ENCODE peak calls at places on chromosomes 11 and 22, in nine cellular contexts. D is activated naive CD8-positive, alpha-beta T cell treated with anti-CD3 and anti-CD28 coated beads, Interleukin-2, amount 10 ng/mL, durations not matched to agents 7 days and 5 days; I is activated CD4-positive, alpha-beta T cell treated with anti-CD3 and anti-CD28 coated beads, Interleukin-2, amount 10 ng/mL, durations not matched to agents 24 days and 14 days; M is keratinocyte; X is bronchial epithelial cell; L is HCT116; T is ureter; O is SK-MEL-5; G is HTR-8/SVneo. N is an unnamed sample.
A peak's percentile ranks its signal among the peaks of the same experiment; 100 is the strongest.

GRCh38 chr11:45304111-45304991 is 18.2 kb upstream of the SYT13 start:
- DNase-seq in D (no peak), I (no peak), M (no peak), X (no peak), L (no peak), T (no peak), O (no peak), G (no peak), N (no peak)

GRCh38 chr11:104926771-104927470 is 28.7 kb upstream of the CASP12 start:
- DNase-seq in D (no peak), I (no peak), M (no peak), X (no peak), L (no peak), T (no peak), O (no peak), G (no peak), N (no peak)

GRCh38 chr11:8086571-8086970 is 5.6 kb downstream of the TUB start:
- DNase-seq in D (no peak), I (no peak), M (no peak), X (no peak), L (no peak), T (no peak), O (no peak), G (no peak), N (no peak)

GRCh38 chr22:49196046-49196511 is 631.6 kb downstream of the BRD1 start:
- DNase-seq in D (no peak), I (no peak), M (no peak), X (no peak), L (no peak), T (no peak), O (no peak), G (no peak), N (no peak)

GRCh38 chr11:503179-503981 is 3.7 kb downstream of the RNH1 start:
- DNase-seq in D (no peak), I (no peak), M (no peak), X (no peak), L (no peak), T (no peak), O (no peak), G (no peak), N (no peak)

GRCh38 chr11:123174196-123175183 is 20.6 kb downstream of the CLMP start:
- DNase-seq in D (no peak), I (no peak), M (peak; percentile 77), X (peak; percentile 93), L (no peak), T (peak; percentile 66), O (no peak), G (peak; percentile 80), N (no peak)

GRCh38 chr11:91104237-91104636 is 881.4 kb upstream of the CHORDC1 start:
- DNase-seq in D (no peak), I (no peak), M (peak; percentile 19), X (peak; percentile 75), L (no peak), T (no peak), O (no peak), G (peak; percentile 56), N (no peak)

GRCh38 chr11:45181595-45182550 is 35.4 kb downstream of the PRDM11 start:
- DNase-seq in D (no peak), I (no peak), M (no peak), X (no peak), L (no peak), T (no peak), O (no peak), G (no peak), N (no peak)

GRCh38 chr11:73995247-73995646 is 12.6 kb upstream of the UCP2 start:
- DNase-seq in D (peak; percentile 1), I (peak; percentile 86), M (no peak), X (no peak), L (no peak), T (no peak), O (no peak), G (no peak), N (no peak)

GRCh38 chr11:63667993-63668392 is 3.2 kb downstream of the ATL3 start:
- DNase-seq in D (no peak), I (no peak), M (peak; percentile 75), X (peak; percentile 96), L (peak; percentile 68), T (no peak), O (no peak), G (peak; percentile 67), N (peak; percentile 75)

GRCh38 chr11:59883597-59883996 is 5.0 kb downstream of the OOSP3 start:
- DNase-seq in D (no peak), I (no peak), M (no peak), X (no peak), L (no peak), T (no peak), O (no peak), G (no peak), N (no peak)

GRCh38 chr11:4393209-4394196 is at the start of gene TRIM21:
- DNase-seq in D (peak; percentile 84), I (peak; percentile 98), M (peak; percentile 15), X (peak; percentile 84), L (peak; percentile 67), T (peak; percentile 90), O (peak; percentile 87), G (peak; percentile 79), N (peak; percentile 83)

GRCh38 chr11:126925321-126926093 is 75.1 kb downstream of the KIRREL3 start:
- DNase-seq in D (no peak), I (no peak), M (peak; percentile 40), X (peak; percentile 59), L (no peak), T (no peak), O (no peak), G (no peak), N (no peak)

GRCh38 chr11:71447791-71448256 is 369 bp downstream of the DHCR7 start:
- DNase-seq in D (peak; percentile 65), I (peak; percentile 84), M (no peak), X (no peak), L (no peak), T (peak; percentile 61), O (no peak), G (peak; percentile 43), N (no peak)

GRCh38 chr11:72541224-72541974 is 107.1 kb upstream of the CLPB start:
- DNase-seq in D (no peak), I (no peak), M (no peak), X (no peak), L (no peak), T (no peak), O (no peak), G (no peak), N (no peak)

N was measured in Panc1.